ENCODE peak calls at places on chromosomes 7 and 10, in five cellular contexts. One of them, this sample, is unnamed.

GRCh38 chr7:28018851-28019465 is 161.6 kb downstream of the JAZF1 start:
- DNase-seq in brain pericyte: no peak
- DNase-seq in cardiac muscle cell: no peak
- DNase-seq in BJ: no peak
- DNase-seq in GM13977: no peak
- DNase-seq in this sample: no peak

GRCh38 chr7:20340839-20341238 is 10.1 kb downstream of the ITGB8 start:
- DNase-seq in brain pericyte: no peak
- DNase-seq in cardiac muscle cell: peak; percentile 62
- DNase-seq in BJ: no peak
- DNase-seq in GM13977: no peak
- DNase-seq in this sample: no peak

GRCh38 chr10:115045516-115045915 is 47.6 kb upstream of the ATRNL1 start:
- DNase-seq in brain pericyte: no peak
- DNase-seq in cardiac muscle cell: no peak
- DNase-seq in BJ: no peak
- DNase-seq in GM13977: no peak
- DNase-seq in this sample: no peak

GRCh38 chr7:131159961-131160361 is 167.7 kb upstream of the MKLN1 start:
- DNase-seq in brain pericyte: no peak
- DNase-seq in cardiac muscle cell: peak; percentile 66
- DNase-seq in BJ: no peak
- DNase-seq in GM13977: no peak
- DNase-seq in this sample: no peak

GRCh38 chr10:125030567-125031197 is 88.8 kb downstream of the ZRANB1 start:
- DNase-seq in brain pericyte: no peak
- DNase-seq in cardiac muscle cell: no peak
- DNase-seq in BJ: no peak
- DNase-seq in GM13977: no peak
- DNase-seq in this sample: no peak

GRCh38 chr7:127819975-127820778 is 168.2 kb downstream of the SND1 start:
- DNase-seq in brain pericyte: peak; percentile 70
- DNase-seq in cardiac muscle cell: peak; percentile 48
- DNase-seq in BJ: no peak
- DNase-seq in GM13977: peak; percentile 32
- DNase-seq in this sample: no peak

GRCh38 chr10:67936416-67936815 is 52.0 kb downstream of the SIRT1 start:
- DNase-seq in brain pericyte: no peak
- DNase-seq in cardiac muscle cell: peak; percentile 6
- DNase-seq in BJ: no peak
- DNase-seq in GM13977: no peak
- DNase-seq in this sample: no peak

GRCh38 chr10:99532687-99533495 is at the start of gene NKX2-3:
- DNase-seq in brain pericyte: no peak
- DNase-seq in cardiac muscle cell: peak; percentile 62
- DNase-seq in BJ: no peak
- DNase-seq in GM13977: peak; percentile 71
- DNase-seq in this sample: peak; percentile 81

GRCh38 chr7:122528879-122529481 is 169.9 kb downstream of the RNF133 start:
- DNase-seq in brain pericyte: no peak
- DNase-seq in cardiac muscle cell: peak; percentile 67
- DNase-seq in BJ: no peak
- DNase-seq in GM13977: peak; percentile 10
- DNase-seq in this sample: no peak

GRCh38 chr7:34034728-34035127 is 129.4 kb downstream of the BMPER start:
- DNase-seq in brain pericyte: no peak
- DNase-seq in cardiac muscle cell: no peak
- DNase-seq in BJ: no peak
- DNase-seq in GM13977: no peak
- DNase-seq in this sample: no peak

GRCh38 chr10:3008518-3009195 is 58.7 kb upstream of the PFKP start:
- DNase-seq in brain pericyte: no peak
- DNase-seq in cardiac muscle cell: no peak
- DNase-seq in BJ: no peak
- DNase-seq in GM13977: no peak
- DNase-seq in this sample: no peak

GRCh38 chr7:37956791-37957190 is 36.4 kb downstream of the EPDR1 start:
- DNase-seq in brain pericyte: no peak
- DNase-seq in cardiac muscle cell: peak; percentile 45
- DNase-seq in BJ: no peak
- DNase-seq in GM13977: no peak
- DNase-seq in this sample: no peak

GRCh38 chr10:21526184-21526951 is 886 bp upstream of the SKIDA1 start:
- DNase-seq in brain pericyte: no peak
- DNase-seq in cardiac muscle cell: peak; percentile 92
- DNase-seq in BJ: no peak
- DNase-seq in GM13977: peak; percentile 78
- DNase-seq in this sample: peak; percentile 88

GRCh38 chr10:5887029-5887428 is 2.7 kb downstream of the ANKRD16 start:
- DNase-seq in brain pericyte: no peak
- DNase-seq in cardiac muscle cell: no peak
- DNase-seq in BJ: no peak
- DNase-seq in GM13977: no peak
- DNase-seq in this sample: no peak